ENCODE peak calls at places on chromosomes 11 and 22, in nine cellular contexts. E is foreskin keratinocyte, P is neural progenitor cell, O is B cell, C is left cardiac atrium, W is activated T-helper 1 cell treated with Interleukin-2 at 50 U/mL for 16 hours, K is NCI-H1105 treated with DMSO at 0.1 percent for 48 hours, T is cardiac fibroblast, Q is HAP-1. F is an unnamed sample.

GRCh38 chr22:49997932-49998717 is 14.4 kb downstream of the IL17REL start:
- DNase-seq in P (no peak), E (no peak), K (no peak), T (no peak), Q (no peak), W (no peak), O (no peak), C (no peak), F (no peak)

GRCh38 chr11:21794306-21794705 is 398.6 kb upstream of the ANO5 start:
- DNase-seq in P (no peak), O (no peak), K (no peak), E (no peak), Q (no peak), T (no peak), C (no peak), W (no peak), F (no peak)

GRCh38 chr11:2818503-2818902 is 67.1 kb downstream of the CDKN1C start:
- DNase-seq in Q (no peak), T (no peak), W (no peak), O (no peak), K (no peak), C (no peak), P (no peak), E (no peak), F (no peak)

GRCh38 chr11:70000228-70000627 is 77.9 kb upstream of the ANO1 start:
- DNase-seq in K (no peak), T (no peak), E (no peak), W (no peak), Q (no peak), C (no peak), P (no peak), O (no peak), F (no peak)

GRCh38 chr11:117706322-117706814 is 90.6 kb downstream of the DSCAML1 start:
- DNase-seq in C (no peak), K (no peak), P (peak), O (no peak), E (no peak), W (no peak), Q (no peak), T (no peak), F (no peak)

GRCh38 chr22:50267591-50268390 is 2.4 kb downstream of the MAPK11 start:
- DNase-seq in P (peak), Q (no peak), K (no peak), O (peak), E (no peak), C (peak), T (peak), W (peak), F (no peak)

GRCh38 chr11:1194977-1195689 is 27.7 kb upstream of the MUC5B start:
- DNase-seq in O (no peak), W (no peak), P (no peak), Q (no peak), E (no peak), T (no peak), K (no peak), C (no peak), F (peak)

GRCh38 chr22:47023871-47024270 is 261.4 kb downstream of the TBC1D22A start:
- DNase-seq in C (no peak), K (no peak), T (no peak), Q (no peak), O (no peak), E (no peak), W (no peak), P (no peak), F (no peak)

GRCh38 chr22:20516399-20516798 is 9.0 kb downstream of the MED15 start:
- DNase-seq in Q (no peak), P (no peak), E (no peak), K (no peak), T (no peak), O (no peak), C (no peak), W (no peak), F (no peak)

GRCh38 chr11:124740277-124740882 is 638 bp downstream of the NRGN start:
- DNase-seq in W (no peak), Q (no peak), O (peak), E (no peak), C (no peak), T (peak), K (peak), P (peak), F (no peak)

F was measured in lower leg skin.